ENCODE peak calls at places on chromosomes 13 and 19, in four cellular contexts. Q is NT2/D1, L is BJ, R is GM20000. Y is an unnamed sample.

GRCh38 chr13:92827503-92827902 is 399.1 kb upstream of the GPC6 start:
- DNase-seq in Q (no peak), L (no peak), R (no peak), Y (no peak)

GRCh38 chr19:55398200-55398947 is 9.2 kb downstream of the UBE2S start:
- DNase-seq in Q (no peak), L (no peak), R (peak), Y (no peak)

GRCh38 chr19:379796-380195 is 29.2 kb downstream of the C2CD4C start:
- DNase-seq in Q (no peak), L (no peak), R (no peak), Y (no peak)

GRCh38 chr13:46643165-46643777 is 90.3 kb downstream of the LRCH1 start:
- DNase-seq in Q (no peak), L (no peak), R (no peak), Y (no peak)

GRCh38 chr19:53132231-53132991 is at the start of gene ZNF415:
- DNase-seq in Q (peak), L (peak), R (peak), Y (peak)

GRCh38 chr13:59659981-59660380 is 503.7 kb downstream of the DIAPH3 start:
- DNase-seq in Q (no peak), L (no peak), R (no peak), Y (no peak)

GRCh38 chr13:27148900-27149299 is 22.7 kb downstream of the USP12 start:
- DNase-seq in Q (no peak), L (no peak), R (no peak), Y (no peak)

GRCh38 chr19:4844348-4845179 is 13.1 kb upstream of the TICAM1 start:
- DNase-seq in Q (no peak), L (no peak), R (no peak), Y (no peak)

GRCh38 chr19:19618384-19619051 is at the start of gene PBX4:
- DNase-seq in Q (peak), L (peak), R (peak), Y (peak)

GRCh38 chr19:19214892-19215291 is 3.1 kb downstream of the NCAN start:
- DNase-seq in Q (peak), L (no peak), R (no peak), Y (no peak)

GRCh38 chr13:113121928-113122420 is 625 bp upstream of the F10 start:
- DNase-seq in Q (no peak), L (no peak), R (no peak), Y (no peak)

GRCh38 chr19:52270266-52270885 is 989 bp downstream of the ZNF766 start:
- DNase-seq in Q (no peak), L (peak), R (peak), Y (no peak)

GRCh38 chr13:81760316-81760715 is 1419.4 kb upstream of the SPRY2 start:
- DNase-seq in Q (no peak), L (no peak), R (no peak), Y (no peak)

GRCh38 chr13:28273919-28274318 is 135.6 kb downstream of the PAN3 start:
- DNase-seq in Q (no peak), L (no peak), R (no peak), Y (no peak)

GRCh38 chr19:58544591-58545285 is 874 bp downstream of the TRIM28 start:
- DNase-seq in Q (no peak), L (no peak), R (peak), Y (peak)